ENCODE peak calls at places on chromosomes 3 and 15, in five cellular contexts. P is bronchial epithelial cell; S is CD4-positive, alpha-beta memory T cell; A is cardiac muscle cell; F is gastrocnemius medialis. W is an unnamed sample.
A peak's percentile ranks its signal among the peaks of the same experiment; 100 is the strongest.

GRCh38 chr3:141876891-141877561 is 583 bp downstream of the ATP1B3 start:
- DNase-seq in P (peak; percentile 45), S (peak; percentile 57), A (peak; percentile 64), F (peak; percentile 50), W (peak; percentile 22)

GRCh38 chr3:11845661-11846060 is 1.0 kb downstream of the TAMM41 start:
- DNase-seq in P (no peak), S (peak; percentile 18), A (no peak), F (no peak), W (no peak)

GRCh38 chr15:30923429-30923828 is 19.7 kb downstream of the FAN1 start:
- DNase-seq in P (no peak), S (no peak), A (no peak), F (no peak), W (no peak)

GRCh38 chr3:62379206-62379834 is 6.0 kb upstream of the FEZF2 start:
- DNase-seq in P (no peak), S (no peak), A (no peak), F (no peak), W (no peak)

GRCh38 chr3:122092460-122093165 is 37.5 kb downstream of the CD86 start:
- DNase-seq in P (peak; percentile 75), S (peak; percentile 12), A (no peak), F (no peak), W (peak; percentile 21)

GRCh38 chr3:172103724-172104123 is 64.3 kb downstream of the FNDC3B start:
- DNase-seq in P (peak; percentile 94), S (no peak), A (peak; percentile 27), F (no peak), W (no peak)

GRCh38 chr15:87597346-87598052 is 659.0 kb downstream of the NTRK3 start:
- DNase-seq in P (no peak), S (peak; percentile 62), A (no peak), F (no peak), W (peak; percentile 43)

GRCh38 chr3:176352716-176353334 is 844.5 kb downstream of the TBL1XR1 start:
- DNase-seq in P (peak; percentile 17), S (no peak), A (no peak), F (no peak), W (no peak)

GRCh38 chr15:67796196-67796699 is 29.1 kb upstream of the SKOR1 start:
- DNase-seq in P (no peak), S (no peak), A (no peak), F (no peak), W (peak; percentile 59)

GRCh38 chr3:80391573-80391972 is 623.8 kb upstream of the ROBO1 start:
- DNase-seq in P (no peak), S (no peak), A (no peak), F (no peak), W (no peak)

GRCh38 chr3:128497305-128498126 is 4.5 kb upstream of the GATA2 start:
- DNase-seq in P (no peak), S (peak; percentile 69), A (peak; percentile 80), F (no peak), W (peak; percentile 42)

GRCh38 chr3:150253622-150254021 is 154.5 kb upstream of the TSC22D2 start:
- DNase-seq in P (peak; percentile 40), S (no peak), A (no peak), F (peak; percentile 24), W (no peak)

DNA sequence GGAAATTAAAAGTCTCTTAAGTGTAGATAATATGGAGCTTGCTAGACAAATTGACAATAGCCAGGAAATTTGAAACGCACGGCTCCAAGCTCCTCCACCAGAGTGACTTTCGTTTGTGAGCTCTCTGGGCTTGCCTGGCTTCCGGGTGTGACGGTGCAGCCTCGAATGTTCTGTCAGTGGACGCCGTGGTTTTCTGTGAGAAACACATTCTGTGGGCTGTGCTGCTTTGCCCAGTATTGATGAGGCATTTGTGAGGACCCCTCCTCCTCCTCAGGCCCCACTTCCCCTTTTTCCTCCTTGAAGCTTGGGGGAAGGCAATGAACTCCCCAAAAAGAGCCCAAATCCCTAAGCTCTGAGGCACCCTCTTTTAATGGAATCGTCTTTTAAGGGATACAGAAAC is 40.7 kb downstream of the POLR2M start:
- DNase-seq in P (peak; percentile 21), S (peak; percentile 15), A (no peak), F (no peak), W (no peak)
- H3K4me3 ChIP-seq in P (peak overlapping the region; percentile 29), S (no peak overlapping the region), A (no peak overlapping the region), F (peak overlapping the region; percentile 30), W (no peak overlapping the region)

GRCh38 chr15:60605879-60606304 is 127.0 kb upstream of the ICE2 start:
- DNase-seq in P (no peak), S (no peak), A (no peak), F (no peak), W (no peak)
- H3K4me3 ChIP-seq in P (no peak overlapping the region), S (no peak overlapping the region), A (no peak overlapping the region), F (peak overlapping the region; percentile 29), W (no peak overlapping the region)

DNA sequence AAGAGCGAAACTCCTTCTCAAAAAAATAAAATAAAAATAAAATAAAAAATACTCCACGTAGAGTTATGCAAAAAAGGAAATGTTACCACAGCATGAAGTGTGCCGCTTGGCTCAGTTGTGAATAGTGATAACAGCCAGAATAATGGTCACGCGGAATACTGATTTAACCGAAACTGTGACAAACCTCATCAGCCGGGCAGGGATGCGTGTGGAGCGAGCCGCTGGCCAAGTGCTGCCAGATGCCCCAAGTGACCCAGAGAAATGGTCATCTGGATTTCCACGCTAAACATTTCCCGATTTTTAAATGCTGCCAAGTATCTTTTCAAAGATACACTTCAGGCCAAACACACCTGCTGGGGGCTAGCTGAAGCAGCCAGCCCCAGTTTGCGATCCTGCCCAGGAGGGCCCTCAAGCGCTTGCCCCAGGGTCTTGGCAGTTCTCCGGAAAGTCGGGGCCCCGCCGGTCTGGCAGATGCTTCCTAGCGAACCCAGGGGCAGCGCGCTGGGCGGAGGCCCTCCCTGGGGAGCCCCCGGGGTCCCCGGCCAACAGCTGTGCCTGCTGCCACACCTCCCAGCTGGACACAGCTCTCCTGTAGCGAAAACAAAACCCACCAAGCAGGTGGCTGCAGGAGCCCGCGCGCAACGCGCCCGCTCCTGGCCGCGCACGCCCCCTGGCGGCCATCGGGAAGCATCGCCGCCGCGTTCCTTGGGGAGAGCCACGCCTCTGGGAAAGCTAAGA is 35.1 kb downstream of the CMTM6 start:
- DNase-seq in P (peak; percentile 40), S (peak; percentile 75), A (peak; percentile 79), F (no peak), W (peak; percentile 41)
- H3K4me3 ChIP-seq in P (no peak overlapping the region), S (no peak overlapping the region), A (no peak overlapping the region), F (peak overlapping the region; percentile 65), W (no peak overlapping the region)

GRCh38 chr3:93969997-93970396 is 3.7 kb downstream of the PROS1 start:
- DNase-seq in P (no peak), S (no peak), A (no peak), F (no peak), W (no peak)
- H3K4me3 ChIP-seq in P (no peak overlapping the region), S (no peak overlapping the region), A (no peak overlapping the region), F (no peak overlapping the region), W (no peak overlapping the region)

DNA sequence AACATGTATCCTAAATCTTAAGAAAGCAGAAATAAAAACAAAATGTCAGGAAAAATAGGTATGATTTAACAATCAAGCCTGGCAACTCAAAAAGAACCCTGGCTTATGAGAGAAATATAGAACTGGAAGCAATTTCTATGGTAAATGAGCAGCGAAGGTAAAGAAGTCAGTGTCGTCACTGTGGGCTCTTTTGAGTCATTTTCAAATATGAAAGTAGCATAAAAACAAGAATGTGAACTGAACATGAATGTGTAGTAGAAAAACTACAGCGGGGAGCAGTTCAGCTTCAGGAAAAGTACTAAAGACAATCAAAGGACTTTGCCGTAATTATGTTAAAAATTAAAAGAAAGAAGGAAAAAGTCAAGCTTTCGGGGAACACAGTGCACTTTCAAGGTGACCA is 17.5 kb downstream of the LSG1 start:
- DNase-seq in P (no peak), S (no peak), A (no peak), F (no peak), W (no peak)
- H3K4me3 ChIP-seq in P (no peak overlapping the region), S (no peak overlapping the region), A (no peak overlapping the region), F (no peak overlapping the region), W (no peak overlapping the region)

GRCh38 chr15:74823324-74823723 is 3.1 kb upstream of the CPLX3 start:
- DNase-seq in P (peak; percentile 26), S (no peak), A (no peak), F (no peak), W (no peak)
- H3K4me3 ChIP-seq in P (no peak overlapping the region), S (no peak overlapping the region), A (no peak overlapping the region), F (no peak overlapping the region), W (no peak overlapping the region)

GRCh38 chr3:69199942-69200341 is 77.5 kb upstream of the LMOD3 start:
- DNase-seq in P (no peak), S (peak; percentile 30), A (no peak), F (no peak), W (peak; percentile 24)

GRCh38 chr3:69197922-69198540 is 75.6 kb upstream of the LMOD3 start:
- DNase-seq in P (no peak), S (peak; percentile 67), A (no peak), F (no peak), W (peak; percentile 74)

GRCh38 chr3:69197455-69197854 is 75.1 kb upstream of the LMOD3 start:
- DNase-seq in P (no peak), S (no peak), A (no peak), F (no peak), W (no peak)

GRCh38 chr3:69201658-69202057 is 79.3 kb upstream of the LMOD3 start:
- DNase-seq in P (no peak), S (no peak), A (no peak), F (no peak), W (no peak)

GRCh38 chr3:69200384-69201068 is 78.1 kb upstream of the LMOD3 start:
- DNase-seq in P (peak; percentile 98), S (peak; percentile 20), A (peak; percentile 84), F (peak; percentile 7), W (no peak)
- H3K4me3 ChIP-seq in P (peak overlapping the region; percentile 65), S (peak overlapping the region; percentile 82), A (peak overlapping the region; percentile 6), F (peak overlapping the region; percentile 25), W (no peak overlapping the region)